ENCODE peak calls at places on chromosome 6, in eight cellular contexts. V is lung, D is natural killer cell, R is cardiac fibroblast, K is right atrium auricular region, T is H9, L is GM20000, X is MCF 10A. G is an unnamed sample.

GRCh38 chr6:43054206-43054943 is 724 bp upstream of the CUL7 start:
- DNase-seq in V (no peak), D (no peak), R (no peak), K (no peak), T (peak), L (no peak), X (no peak), G (no peak)

GRCh38 chr6:136962661-136963060 is 40.6 kb downstream of the SLC35D3 start:
- DNase-seq in V (no peak), D (no peak), R (peak), K (no peak), T (peak), L (no peak), X (no peak), G (no peak)

GRCh38 chr6:158149641-158150040 is 18.4 kb downstream of the SERAC1 start:
- DNase-seq in V (no peak), D (no peak), R (peak), K (no peak), T (no peak), L (no peak), X (peak), G (no peak)

GRCh38 chr6:27332692-27333641 is 20.9 kb upstream of the POM121L2 start:
- DNase-seq in V (no peak), D (no peak), R (peak), K (no peak), T (peak), L (peak), X (peak), G (peak)

GRCh38 chr6:165988757-165989456 is 178.7 kb downstream of the TBXT start:
- DNase-seq in V (no peak), D (no peak), R (no peak), K (no peak), T (no peak), L (no peak), X (no peak), G (no peak)

GRCh38 chr6:9456241-9456658 is 958.6 kb downstream of the TFAP2A start:
- DNase-seq in V (no peak), D (no peak), R (no peak), K (no peak), T (peak), L (no peak), X (no peak), G (no peak)

GRCh38 chr6:159075506-159076100 is 30.8 kb upstream of the TAGAP start:
- DNase-seq in V (no peak), D (no peak), R (peak), K (no peak), T (no peak), L (no peak), X (peak), G (no peak)

GRCh38 chr6:7438011-7438410 is 48.4 kb downstream of the RIOK1 start:
- DNase-seq in V (no peak), D (no peak), R (no peak), K (no peak), T (no peak), L (no peak), X (no peak), G (no peak)

GRCh38 chr6:153044295-153044694 is 41.8 kb upstream of the MTRF1L start:
- DNase-seq in V (no peak), D (no peak), R (peak), K (no peak), T (no peak), L (no peak), X (no peak), G (no peak)

GRCh38 chr6:25027221-25027916 is 91.6 kb upstream of the RIPOR2 start:
- DNase-seq in V (peak), D (peak), R (no peak), K (no peak), T (peak), L (peak), X (no peak), G (no peak)

GRCh38 chr6:32166411-32167061 is 2.1 kb downstream of the EGFL8 start:
- DNase-seq in V (no peak), D (no peak), R (no peak), K (no peak), T (peak), L (no peak), X (no peak), G (no peak)

GRCh38 chr6:17768388-17768787 is 61.7 kb upstream of the NUP153 start:
- DNase-seq in V (no peak), D (no peak), R (peak), K (no peak), T (no peak), L (no peak), X (peak), G (peak)

GRCh38 chr6:112269165-112269564 is 14.8 kb upstream of the LAMA4 start:
- DNase-seq in V (no peak), D (no peak), R (peak), K (no peak), T (no peak), L (no peak), X (peak), G (no peak)

GRCh38 chr6:30206799-30207618 is 6.2 kb downstream of the TRIM26 start:
- DNase-seq in V (peak), D (no peak), R (peak), K (no peak), T (peak), L (no peak), X (peak), G (no peak)

GRCh38 chr6:14412026-14412425 is 294.5 kb downstream of the CD83 start:
- DNase-seq in V (no peak), D (no peak), R (no peak), K (no peak), T (no peak), L (no peak), X (no peak), G (no peak)

GRCh38 chr6:154229796-154230195 is 126.8 kb downstream of the IPCEF1 start:
- DNase-seq in V (no peak), D (no peak), R (no peak), K (no peak), T (no peak), L (no peak), X (no peak), G (no peak)

GRCh38 chr6:76684881-76685280 is 612.4 kb upstream of the IMPG1 start:
- DNase-seq in V (no peak), D (no peak), R (peak), K (no peak), T (peak), L (no peak), X (no peak), G (no peak)
- TF ChIP-seq CTCF in V (no peak), D (no peak), R (peak), K (no peak), T (peak), L (no peak), X (no peak), G (no peak)

GRCh38 chr6:41846666-41847237 is 48.4 kb downstream of the USP49 start:
- DNase-seq in V (peak), D (peak), R (peak), K (no peak), T (peak), L (peak), X (peak), G (peak)
- TF ChIP-seq CTCF in V (peak), D (peak), R (peak), K (peak), T (peak), L (peak), X (peak), G (peak)

GRCh38 chr6:157013649-157014365 is 236.6 kb downstream of the ARID1B start:
- DNase-seq in V (no peak), D (no peak), R (no peak), K (no peak), T (no peak), L (no peak), X (no peak), G (no peak)

GRCh38 chr6:157005940-157006339 is 228.8 kb downstream of the ARID1B start:
- DNase-seq in V (no peak), D (no peak), R (no peak), K (no peak), T (no peak), L (no peak), X (no peak), G (no peak)

GRCh38 chr6:157004530-157004929 is 227.4 kb downstream of the ARID1B start:
- DNase-seq in V (no peak), D (no peak), R (no peak), K (no peak), T (no peak), L (no peak), X (no peak), G (no peak)

GRCh38 chr6:157012355-157012754 is 235.2 kb downstream of the ARID1B start:
- DNase-seq in V (no peak), D (no peak), R (no peak), K (no peak), T (no peak), L (no peak), X (no peak), G (no peak)

DNA sequence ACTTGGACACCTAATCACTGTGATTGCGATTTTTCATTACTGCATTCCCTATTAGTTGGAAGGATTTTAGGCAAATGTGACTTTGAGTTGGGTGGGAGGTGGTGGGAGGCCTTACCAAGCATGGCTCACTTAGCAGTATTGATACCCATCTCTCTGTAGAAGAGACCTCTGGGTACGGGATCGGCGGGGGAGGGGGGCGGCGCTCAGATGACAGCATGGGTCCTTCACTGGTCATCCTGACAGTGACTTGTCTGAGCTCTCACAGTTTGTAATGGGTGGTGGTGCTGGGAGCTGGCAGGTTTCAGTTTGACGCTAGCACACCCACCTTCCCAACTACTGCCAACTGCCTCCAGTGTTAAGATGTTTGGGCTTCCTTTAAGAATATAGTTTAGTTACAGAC is 231.4 kb downstream of the ARID1B start:
- DNase-seq in V (no peak), D (no peak), R (no peak), K (no peak), T (no peak), L (no peak), X (no peak), G (no peak)
- TF ChIP-seq CTCF in V (no peak), D (no peak), R (no peak), K (no peak), T (no peak), L (no peak), X (no peak), G (no peak)

GRCh38 chr6:85594197-85594930 is 706 bp upstream of the SNX14 start:
- DNase-seq in V (no peak), D (no peak), R (peak), K (no peak), T (no peak), L (peak), X (peak), G (no peak)
- TF ChIP-seq CTCF in V (no peak), D (no peak), R (no peak), K (no peak), T (no peak), L (no peak), X (no peak), G (no peak)

GRCh38 chr6:50187212-50188055 is 137.7 kb upstream of the DEFB112 start:
- DNase-seq in V (no peak), D (no peak), R (no peak), K (no peak), T (no peak), L (no peak), X (no peak), G (no peak)

GRCh38 chr6:50180646-50181045 is 130.9 kb upstream of the DEFB112 start:
- DNase-seq in V (no peak), D (no peak), R (no peak), K (no peak), T (no peak), L (no peak), X (no peak), G (no peak)

GRCh38 chr6:50185006-50185405 is 135.3 kb upstream of the DEFB112 start:
- DNase-seq in V (no peak), D (no peak), R (no peak), K (no peak), T (peak), L (no peak), X (peak), G (no peak)
- TF ChIP-seq CTCF in V (no peak), D (no peak), R (no peak), K (no peak), T (peak), L (peak), X (no peak), G (peak)

GRCh38 chr6:63576147-63576772 is 4.0 kb downstream of the LOC128125822 start:
- DNase-seq in V (no peak), D (no peak), R (no peak), K (no peak), T (no peak), L (no peak), X (no peak), G (no peak)

GRCh38 chr6:63572733-63573139 is 456 bp downstream of the LOC128125822 start:
- DNase-seq in V (no peak), D (no peak), R (no peak), K (no peak), T (no peak), L (peak), X (no peak), G (no peak)

GRCh38 chr6:63573140-63573898 is 1.0 kb downstream of the LOC128125822 start:
- DNase-seq in V (peak), D (peak), R (peak), K (peak), T (peak), L (peak), X (peak), G (no peak)

GRCh38 chr6:63573899-63574553 is 1.7 kb downstream of the LOC128125822 start:
- DNase-seq in V (peak), D (no peak), R (peak), K (no peak), T (peak), L (no peak), X (peak), G (no peak)

GRCh38 chr6:63574554-63574900 is 2.2 kb downstream of the LOC128125822 start:
- DNase-seq in V (no peak), D (no peak), R (no peak), K (no peak), T (no peak), L (no peak), X (no peak), G (no peak)
- TF ChIP-seq CTCF in V (no peak), D (no peak), R (no peak), K (no peak), T (peak), L (no peak), X (no peak), G (no peak)

GRCh38 chr6:40916816-40917215 is 122.2 kb downstream of the UNC5CL start:
- DNase-seq in V (no peak), D (no peak), R (no peak), K (no peak), T (no peak), L (no peak), X (no peak), G (no peak)

GRCh38 chr6:40915165-40915564 is 123.9 kb downstream of the UNC5CL start:
- DNase-seq in V (no peak), D (no peak), R (no peak), K (no peak), T (no peak), L (no peak), X (no peak), G (no peak)

GRCh38 chr6:40914005-40914404 is 125.0 kb downstream of the UNC5CL start:
- DNase-seq in V (no peak), D (no peak), R (no peak), K (no peak), T (no peak), L (no peak), X (no peak), G (no peak)

GRCh38 chr6:40917603-40918002 is 121.4 kb downstream of the UNC5CL start:
- DNase-seq in V (no peak), D (no peak), R (no peak), K (no peak), T (no peak), L (no peak), X (no peak), G (no peak)

GRCh38 chr6:40918035-40918651 is 120.9 kb downstream of the UNC5CL start:
- DNase-seq in V (no peak), D (no peak), R (no peak), K (no peak), T (peak), L (no peak), X (no peak), G (no peak)
- TF ChIP-seq CTCF in V (no peak), D (no peak), R (no peak), K (no peak), T (peak), L (no peak), X (no peak), G (no peak)

GRCh38 chr6:19204445-19204844 is 632.7 kb upstream of the ID4 start:
- DNase-seq in V (no peak), D (no peak), R (no peak), K (no peak), T (no peak), L (no peak), X (peak), G (no peak)
- TF ChIP-seq CTCF in V (no peak), D (no peak), R (no peak), K (no peak), T (peak), L (no peak), X (no peak), G (peak)

DNA sequence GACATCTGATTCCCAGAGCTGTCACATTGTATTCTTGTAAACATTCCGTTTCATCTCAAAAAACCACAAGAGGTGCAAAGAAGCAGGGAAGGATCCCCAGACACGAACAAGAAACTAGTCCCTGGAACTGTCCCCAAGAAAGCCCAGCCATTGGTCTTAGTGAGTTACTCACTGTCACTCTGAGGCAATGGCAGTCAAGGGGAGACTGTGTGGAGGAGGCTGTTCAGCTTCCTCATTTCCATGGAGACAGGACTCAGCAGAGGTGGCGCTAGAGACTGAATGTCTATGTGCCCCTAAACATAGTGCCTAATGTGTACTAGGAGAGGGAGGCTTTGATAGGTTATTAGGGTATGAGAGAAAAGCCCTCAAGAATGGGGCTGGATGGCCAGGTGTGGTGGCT is 11.1 kb downstream of the ULBP1 start:
- DNase-seq in V (no peak), D (no peak), R (no peak), K (peak), T (no peak), L (no peak), X (no peak), G (no peak)
- TF ChIP-seq CTCF in V (no peak), D (no peak), R (no peak), K (no peak), T (no peak), L (no peak), X (no peak), G (no peak)

G was measured in epithelial cell of proximal tubule.